ENCODE peak calls at places on chromosomes 4 and X, in seven cellular contexts. C is foreskin fibroblast, F is endothelial cell, T is H9, Q is AG09309, G is K562, E is AG04450. Z is an unnamed sample.

GRCh38 chr4:42568610-42569207 is 88.2 kb downstream of the ATP8A1 start:
- DNase-seq in C (peak; percentile 70), F (peak; percentile 75), T (peak; percentile 55), Q (peak; percentile 10), G (peak; percentile 30), E (peak; percentile 20), Z (peak; percentile 51)

GRCh38 chr4:17939061-17939460 is 82.5 kb downstream of the LCORL start:
- DNase-seq in C (no peak), F (no peak), T (no peak), Q (no peak), G (no peak), E (no peak), Z (no peak)

GRCh38 chr4:100933628-100934027 is 413.7 kb downstream of the PPP3CA start:
- DNase-seq in C (peak; percentile 85), F (no peak), T (no peak), Q (peak; percentile 38), G (no peak), E (no peak), Z (no peak)

GRCh38 chr4:99998062-99998880 is 48.2 kb upstream of the H2AZ1 start:
- DNase-seq in C (peak; percentile 65), F (no peak), T (no peak), Q (no peak), G (no peak), E (no peak), Z (peak; percentile 61)

GRCh38 chr4:180810581-180810980 is 1432.6 kb upstream of the TENM3 start:
- DNase-seq in C (no peak), F (no peak), T (no peak), Q (no peak), G (no peak), E (no peak), Z (no peak)

GRCh38 chr4:4868506-4869379 is 9.3 kb downstream of the MSX1 start:
- DNase-seq in C (no peak), F (no peak), T (no peak), Q (no peak), G (no peak), E (no peak), Z (no peak)

GRCh38 chr4:76235407-76235806 is 16.1 kb upstream of the FAM47E start:
- DNase-seq in C (no peak), F (no peak), T (no peak), Q (no peak), G (no peak), E (no peak), Z (no peak)

GRCh38 chrX:99184153-99184552 is 1225.9 kb downstream of the PCDH19 start:
- DNase-seq in C (no peak), F (no peak), T (no peak), Q (no peak), G (no peak), E (no peak), Z (no peak)

GRCh38 chr4:181008164-181008563 is 1235.0 kb upstream of the TENM3 start:
- DNase-seq in C (peak; percentile 6), F (no peak), T (no peak), Q (no peak), G (no peak), E (no peak), Z (no peak)

GRCh38 chr4:104589264-104589868 is 94.7 kb upstream of the CXXC4 start:
- DNase-seq in C (no peak), F (no peak), T (no peak), Q (no peak), G (no peak), E (no peak), Z (no peak)

GRCh38 chr4:76803522-76803921 is 94.4 kb downstream of the SOWAHB start:
- DNase-seq in C (peak; percentile 84), F (no peak), T (no peak), Q (peak; percentile 78), G (peak; percentile 25), E (peak; percentile 41), Z (peak; percentile 84)

GRCh38 chrX:114626323-114626722 is 42.4 kb downstream of the HTR2C start:
- DNase-seq in C (peak; percentile 8), F (no peak), T (no peak), Q (no peak), G (peak; percentile 7), E (no peak), Z (peak; percentile 1)

GRCh38 chr4:12421364-12421763 is 992.7 kb upstream of the HS3ST1 start:
- DNase-seq in C (no peak), F (no peak), T (no peak), Q (no peak), G (no peak), E (no peak), Z (no peak)

GRCh38 chr4:76301068-76301774 is 5.3 kb upstream of the STBD1 start:
- DNase-seq in C (peak; percentile 84), F (no peak), T (no peak), Q (peak; percentile 61), G (peak; percentile 73), E (peak; percentile 33), Z (peak; percentile 85)

GRCh38 chr4:139972305-139972704 is 181.7 kb downstream of the MAML3 start:
- DNase-seq in C (no peak), F (no peak), T (no peak), Q (no peak), G (no peak), E (no peak), Z (no peak)

GRCh38 chr4:56821394-56822263 is at the start of gene SPINK2:
- DNase-seq in C (peak; percentile 8), F (peak; percentile 46), T (peak; percentile 95), Q (no peak), G (peak; percentile 80), E (no peak), Z (no peak)

GRCh38 chr4:26321326-26322276 is 787 bp downstream of the RBPJ start:
- DNase-seq in C (peak; percentile 56), F (peak; percentile 40), T (peak; percentile 42), Q (no peak), G (no peak), E (no peak), Z (no peak)

GRCh38 chr4:26326791-26327190 is 6.0 kb downstream of the RBPJ start:
- DNase-seq in C (peak; percentile 96), F (no peak), T (no peak), Q (peak; percentile 89), G (no peak), E (peak; percentile 89), Z (peak; percentile 96)

GRCh38 chr4:26323807-26324206 is 3.0 kb downstream of the RBPJ start:
- DNase-seq in C (peak; percentile 76), F (no peak), T (no peak), Q (peak; percentile 41), G (no peak), E (no peak), Z (peak; percentile 20)

GRCh38 chr4:26322349-26322748 is 1.5 kb downstream of the RBPJ start:
- DNase-seq in C (peak; percentile 23), F (no peak), T (no peak), Q (no peak), G (no peak), E (no peak), Z (no peak)

DNA sequence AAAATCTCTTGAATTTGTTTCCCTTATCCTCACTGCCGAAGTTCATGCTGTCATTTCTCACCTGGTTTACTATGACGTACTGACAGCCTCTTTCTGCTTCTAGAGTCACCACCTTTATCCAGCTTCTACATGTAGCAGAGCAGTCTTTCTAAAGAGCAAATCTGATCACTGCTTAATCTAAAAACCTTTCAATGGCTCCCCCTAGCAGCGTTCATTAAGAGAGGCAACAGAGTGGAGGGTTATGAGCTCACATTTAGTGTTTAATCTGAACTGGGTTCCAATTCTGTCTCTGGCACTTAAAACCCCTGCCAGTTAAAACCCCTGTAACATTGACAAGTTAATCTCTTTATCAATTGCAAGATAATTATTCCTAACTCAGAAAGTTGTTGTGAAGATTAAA is 4.4 kb downstream of the RBPJ start:
- DNase-seq in C (peak; percentile 76), F (no peak), T (no peak), Q (no peak), G (no peak), E (no peak), Z (peak; percentile 50)
- TF ChIP-seq CTCF in C (peak; percentile 66), F (no peak), T (peak; percentile 61), Q (peak; percentile 49), G (peak; percentile 32), E (peak; percentile 60), Z (peak; percentile 74)

GRCh38 chr4:2104556-2105345 is 45.6 kb downstream of the NAT8L start:
- DNase-seq in C (no peak), F (no peak), T (no peak), Q (no peak), G (no peak), E (no peak), Z (no peak)

GRCh38 chr4:2103843-2104547 is 44.9 kb downstream of the NAT8L start:
- DNase-seq in C (no peak), F (no peak), T (no peak), Q (no peak), G (no peak), E (no peak), Z (no peak)

GRCh38 chr4:2102045-2102883 is 43.1 kb downstream of the NAT8L start:
- DNase-seq in C (no peak), F (no peak), T (no peak), Q (no peak), G (no peak), E (no peak), Z (no peak)

GRCh38 chr4:2101346-2102044 is 42.4 kb downstream of the NAT8L start:
- DNase-seq in C (peak; percentile 76), F (no peak), T (no peak), Q (no peak), G (no peak), E (no peak), Z (peak; percentile 33)

GRCh38 chr4:2103127-2103842 is 44.2 kb downstream of the NAT8L start:
- DNase-seq in C (no peak), F (no peak), T (no peak), Q (no peak), G (no peak), E (no peak), Z (no peak)
- TF ChIP-seq CTCF in C (no peak), F (no peak), T (no peak), Q (no peak), G (no peak), E (no peak), Z (no peak)

DNA sequence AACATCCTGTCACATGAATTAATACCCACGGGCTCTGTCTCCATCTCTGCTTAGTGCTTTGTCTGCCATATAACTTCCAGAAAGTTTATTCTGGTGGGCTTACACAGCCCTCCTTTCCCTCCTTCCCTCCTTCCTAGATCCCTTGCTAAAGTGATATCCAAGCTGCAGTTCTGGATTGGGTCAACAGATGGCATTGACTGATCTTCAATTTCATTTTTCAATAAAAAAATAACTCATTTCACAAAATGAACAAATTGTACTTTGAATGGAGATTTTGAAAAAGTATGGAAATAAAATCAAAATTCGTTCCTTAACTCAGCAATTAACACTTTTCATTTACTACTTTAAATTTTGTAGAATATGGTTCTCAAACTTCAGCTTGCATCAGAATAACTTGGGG is 94.9 kb downstream of the NXF2 start:
- DNase-seq in C (peak; percentile 11), F (no peak), T (no peak), Q (no peak), G (no peak), E (no peak), Z (no peak)
- TF ChIP-seq CTCF in C (peak; percentile 19), F (peak; percentile 21), T (no peak), Q (peak; percentile 38), G (no peak), E (peak; percentile 28), Z (peak; percentile 58)

DNA sequence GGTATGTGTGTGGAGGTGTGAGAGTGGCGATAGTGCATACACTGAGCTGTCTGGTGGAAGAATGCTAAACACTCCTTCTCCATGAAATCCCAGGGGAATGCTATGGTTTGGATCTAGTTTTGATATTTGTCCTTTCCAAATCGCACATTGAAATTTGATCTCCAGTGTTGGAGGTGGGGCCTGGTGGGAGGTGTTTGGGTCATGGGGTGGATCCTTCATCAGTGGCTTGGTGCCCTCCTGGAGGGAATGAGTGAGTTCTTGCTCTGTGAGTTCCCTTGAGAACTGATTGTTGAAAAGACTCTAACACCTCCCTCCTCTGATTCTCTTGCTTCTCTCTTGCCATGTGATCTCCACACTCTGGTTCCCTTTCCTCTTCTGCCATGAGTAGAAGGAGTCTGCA is 114.1 kb upstream of the HHIP start:
- DNase-seq in C (no peak), F (no peak), T (no peak), Q (no peak), G (no peak), E (no peak), Z (no peak)
- TF ChIP-seq CTCF in C (no peak), F (no peak), T (no peak), Q (no peak), G (no peak), E (no peak), Z (no peak)

Z was measured in HFFc6.